ENCODE peak calls at places on chromosomes 16 and 17, in seven cellular contexts. One of them, this sample, is unnamed.
A peak's percentile ranks its signal among the peaks of the same experiment; 100 is the strongest.

GRCh38 chr17:10224592-10225195 is 26.3 kb upstream of the GAS7 start:
- DNase-seq in RWPE2: no peak
- DNase-seq in CD4-positive, CD25-positive, alpha-beta regulatory T cell: no peak
- DNase-seq in PC-9: no peak
- DNase-seq in mesendoderm: no peak
- DNase-seq in neuronal stem cell: no peak
- DNase-seq in cardiac muscle cell: no peak
- DNase-seq in this sample: no peak

GRCh38 chr17:44097110-44097810 is 26.2 kb downstream of the HDAC5 start:
- DNase-seq in neuronal stem cell: no peak
- DNase-seq in CD4-positive, CD25-positive, alpha-beta regulatory T cell: no peak
- DNase-seq in mesendoderm: no peak
- DNase-seq in PC-9: peak; percentile 65
- DNase-seq in RWPE2: no peak
- DNase-seq in cardiac muscle cell: no peak
- DNase-seq in this sample: no peak

GRCh38 chr16:66720766-66721165 is 24.2 kb upstream of the CMTM4 start:
- DNase-seq in cardiac muscle cell: no peak
- DNase-seq in CD4-positive, CD25-positive, alpha-beta regulatory T cell: no peak
- DNase-seq in PC-9: no peak
- DNase-seq in mesendoderm: no peak
- DNase-seq in RWPE2: no peak
- DNase-seq in neuronal stem cell: no peak
- DNase-seq in this sample: no peak

GRCh38 chr16:25007284-25007984 is 7.7 kb downstream of the ARHGAP17 start:
- DNase-seq in mesendoderm: no peak
- DNase-seq in RWPE2: no peak
- DNase-seq in CD4-positive, CD25-positive, alpha-beta regulatory T cell: no peak
- DNase-seq in PC-9: no peak
- DNase-seq in neuronal stem cell: no peak
- DNase-seq in cardiac muscle cell: no peak
- DNase-seq in this sample: no peak

GRCh38 chr17:39270923-39271322 is 45.2 kb upstream of the STAC2 start:
- DNase-seq in CD4-positive, CD25-positive, alpha-beta regulatory T cell: peak; percentile 5
- DNase-seq in RWPE2: no peak
- DNase-seq in mesendoderm: peak; percentile 32
- DNase-seq in cardiac muscle cell: no peak
- DNase-seq in neuronal stem cell: no peak
- DNase-seq in PC-9: no peak
- DNase-seq in this sample: no peak

GRCh38 chr17:77439382-77440013 is 298.7 kb downstream of the SEC14L1 start:
- DNase-seq in RWPE2: no peak
- DNase-seq in CD4-positive, CD25-positive, alpha-beta regulatory T cell: peak; percentile 31
- DNase-seq in neuronal stem cell: no peak
- DNase-seq in mesendoderm: no peak
- DNase-seq in cardiac muscle cell: no peak
- DNase-seq in PC-9: no peak
- DNase-seq in this sample: no peak

GRCh38 chr17:31919802-31920525 is 16.8 kb upstream of the SUZ12 start:
- DNase-seq in mesendoderm: no peak
- DNase-seq in RWPE2: no peak
- DNase-seq in cardiac muscle cell: no peak
- DNase-seq in CD4-positive, CD25-positive, alpha-beta regulatory T cell: peak; percentile 16
- DNase-seq in neuronal stem cell: no peak
- DNase-seq in PC-9: no peak
- DNase-seq in this sample: no peak

GRCh38 chr17:60435244-60436170 is 13.2 kb downstream of the CHCT1 start:
- DNase-seq in RWPE2: no peak
- DNase-seq in mesendoderm: peak; percentile 78
- DNase-seq in CD4-positive, CD25-positive, alpha-beta regulatory T cell: peak; percentile 63
- DNase-seq in cardiac muscle cell: peak; percentile 79
- DNase-seq in PC-9: peak; percentile 72
- DNase-seq in neuronal stem cell: peak; percentile 77
- DNase-seq in this sample: peak; percentile 48

GRCh38 chr17:59859444-59860025 is 33.2 kb downstream of the TUBD1 start:
- DNase-seq in neuronal stem cell: no peak
- DNase-seq in RWPE2: no peak
- DNase-seq in CD4-positive, CD25-positive, alpha-beta regulatory T cell: peak; percentile 80
- DNase-seq in cardiac muscle cell: no peak
- DNase-seq in PC-9: no peak
- DNase-seq in mesendoderm: no peak
- DNase-seq in this sample: no peak

GRCh38 chr16:9351440-9351839 is 260.0 kb downstream of the HAPSTR1 start:
- DNase-seq in PC-9: no peak
- DNase-seq in RWPE2: no peak
- DNase-seq in CD4-positive, CD25-positive, alpha-beta regulatory T cell: no peak
- DNase-seq in neuronal stem cell: no peak
- DNase-seq in cardiac muscle cell: no peak
- DNase-seq in mesendoderm: no peak
- DNase-seq in this sample: no peak

GRCh38 chr17:64036198-64036922 is 15.9 kb upstream of the ICAM2 start:
- DNase-seq in cardiac muscle cell: no peak
- DNase-seq in RWPE2: no peak
- DNase-seq in mesendoderm: peak; percentile 87
- DNase-seq in neuronal stem cell: no peak
- DNase-seq in PC-9: no peak
- DNase-seq in CD4-positive, CD25-positive, alpha-beta regulatory T cell: no peak
- DNase-seq in this sample: no peak

GRCh38 chr16:83835972-83836566 is 28.3 kb downstream of the HSBP1 start:
- DNase-seq in mesendoderm: no peak
- DNase-seq in cardiac muscle cell: no peak
- DNase-seq in neuronal stem cell: no peak
- DNase-seq in RWPE2: no peak
- DNase-seq in PC-9: peak; percentile 27
- DNase-seq in CD4-positive, CD25-positive, alpha-beta regulatory T cell: peak; percentile 55
- DNase-seq in this sample: no peak

GRCh38 chr16:79628501-79628975 is 28.0 kb upstream of the MAF start:
- DNase-seq in cardiac muscle cell: no peak
- DNase-seq in neuronal stem cell: no peak
- DNase-seq in mesendoderm: peak; percentile 21
- DNase-seq in CD4-positive, CD25-positive, alpha-beta regulatory T cell: peak; percentile 86
- DNase-seq in PC-9: peak; percentile 39
- DNase-seq in RWPE2: peak; percentile 88
- DNase-seq in this sample: no peak

GRCh38 chr16:70800306-70800705 is 652 bp downstream of the VAC14 start:
- DNase-seq in RWPE2: no peak
- DNase-seq in neuronal stem cell: no peak
- DNase-seq in cardiac muscle cell: no peak
- DNase-seq in CD4-positive, CD25-positive, alpha-beta regulatory T cell: peak; percentile 24
- DNase-seq in mesendoderm: no peak
- DNase-seq in PC-9: no peak
- DNase-seq in this sample: no peak

GRCh38 chr16:61391835-61392234 is 644.4 kb downstream of the CDH8 start:
- DNase-seq in neuronal stem cell: no peak
- DNase-seq in cardiac muscle cell: no peak
- DNase-seq in CD4-positive, CD25-positive, alpha-beta regulatory T cell: no peak
- DNase-seq in RWPE2: no peak
- DNase-seq in PC-9: no peak
- DNase-seq in mesendoderm: no peak
- DNase-seq in this sample: no peak

GRCh38 chr16:66070140-66070887 is 296.2 kb upstream of the CDH5 start:
- DNase-seq in cardiac muscle cell: peak; percentile 77
- DNase-seq in PC-9: no peak
- DNase-seq in RWPE2: no peak
- DNase-seq in CD4-positive, CD25-positive, alpha-beta regulatory T cell: no peak
- DNase-seq in neuronal stem cell: no peak
- DNase-seq in mesendoderm: no peak
- DNase-seq in this sample: no peak

GRCh38 chr17:17994271-17994670 is 21.6 kb downstream of the DRC3 start:
- DNase-seq in RWPE2: no peak
- DNase-seq in CD4-positive, CD25-positive, alpha-beta regulatory T cell: peak; percentile 29
- DNase-seq in PC-9: no peak
- DNase-seq in cardiac muscle cell: peak; percentile 62
- DNase-seq in mesendoderm: peak; percentile 84
- DNase-seq in neuronal stem cell: no peak
- DNase-seq in this sample: no peak

GRCh38 chr17:691423-691822 is 23.2 kb downstream of the VPS53 start:
- DNase-seq in mesendoderm: no peak
- DNase-seq in CD4-positive, CD25-positive, alpha-beta regulatory T cell: no peak
- DNase-seq in cardiac muscle cell: no peak
- DNase-seq in RWPE2: no peak
- DNase-seq in neuronal stem cell: no peak
- DNase-seq in PC-9: peak; percentile 88
- DNase-seq in this sample: no peak

GRCh38 chr16:64269756-64270155 is 852.1 kb downstream of the CDH11 start:
- DNase-seq in neuronal stem cell: no peak
- DNase-seq in CD4-positive, CD25-positive, alpha-beta regulatory T cell: no peak
- DNase-seq in RWPE2: no peak
- DNase-seq in PC-9: no peak
- DNase-seq in mesendoderm: no peak
- DNase-seq in cardiac muscle cell: no peak
- DNase-seq in this sample: no peak

GRCh38 chr16:89489731-89490385 is 503 bp downstream of the ANKRD11 start:
- DNase-seq in RWPE2: no peak
- DNase-seq in neuronal stem cell: no peak
- DNase-seq in cardiac muscle cell: no peak
- DNase-seq in CD4-positive, CD25-positive, alpha-beta regulatory T cell: no peak
- DNase-seq in mesendoderm: no peak
- DNase-seq in PC-9: no peak
- DNase-seq in this sample: no peak

GRCh38 chr17:15395091-15395490 is 53.7 kb upstream of the TEKT3 start:
- DNase-seq in RWPE2: no peak
- DNase-seq in mesendoderm: no peak
- DNase-seq in neuronal stem cell: no peak
- DNase-seq in cardiac muscle cell: no peak
- DNase-seq in CD4-positive, CD25-positive, alpha-beta regulatory T cell: no peak
- DNase-seq in PC-9: no peak
- DNase-seq in this sample: no peak

GRCh38 chr16:88017551-88018101 is 66.4 kb downstream of the BANP start:
- DNase-seq in RWPE2: no peak
- DNase-seq in CD4-positive, CD25-positive, alpha-beta regulatory T cell: no peak
- DNase-seq in mesendoderm: no peak
- DNase-seq in PC-9: no peak
- DNase-seq in cardiac muscle cell: no peak
- DNase-seq in neuronal stem cell: no peak
- DNase-seq in this sample: no peak

GRCh38 chr17:36938566-36939058 is 1.3 kb downstream of the LHX1 start:
- DNase-seq in PC-9: no peak
- DNase-seq in neuronal stem cell: no peak
- DNase-seq in cardiac muscle cell: no peak
- DNase-seq in mesendoderm: no peak
- DNase-seq in CD4-positive, CD25-positive, alpha-beta regulatory T cell: no peak
- DNase-seq in RWPE2: peak; percentile 38
- DNase-seq in this sample: no peak

GRCh38 chr17:27816946-27817345 is 16.6 kb upstream of the NOS2 start:
- DNase-seq in CD4-positive, CD25-positive, alpha-beta regulatory T cell: no peak
- DNase-seq in RWPE2: no peak
- DNase-seq in cardiac muscle cell: no peak
- DNase-seq in neuronal stem cell: no peak
- DNase-seq in mesendoderm: no peak
- DNase-seq in PC-9: no peak
- DNase-seq in this sample: no peak

GRCh38 chr17:81203136-81203535 is 19.6 kb downstream of the CEP131 start:
- DNase-seq in mesendoderm: no peak
- DNase-seq in neuronal stem cell: no peak
- DNase-seq in cardiac muscle cell: no peak
- DNase-seq in PC-9: no peak
- DNase-seq in CD4-positive, CD25-positive, alpha-beta regulatory T cell: no peak
- DNase-seq in RWPE2: no peak
- DNase-seq in this sample: no peak

DNA sequence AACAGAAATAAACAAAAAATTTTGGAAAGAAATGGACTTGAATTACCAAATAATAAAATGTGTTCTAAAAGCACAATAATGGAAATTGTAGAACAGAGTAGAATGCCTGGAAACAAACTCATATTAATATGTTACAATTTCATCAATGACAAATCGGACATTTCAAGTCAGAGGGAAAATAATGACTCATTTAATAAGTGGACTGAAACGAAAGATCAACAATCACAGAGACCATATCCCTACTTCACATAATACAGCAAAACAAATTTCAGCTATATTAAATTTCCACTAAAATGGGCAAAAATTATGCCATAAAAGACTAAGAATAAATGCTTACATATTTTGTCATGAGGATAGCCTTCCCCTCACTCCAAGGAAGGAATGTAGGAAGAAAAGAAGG is 25.7 kb downstream of the CDYL2 start:
- DNase-seq in mesendoderm: no peak
- DNase-seq in cardiac muscle cell: no peak
- DNase-seq in PC-9: no peak
- DNase-seq in CD4-positive, CD25-positive, alpha-beta regulatory T cell: no peak
- DNase-seq in RWPE2: no peak
- DNase-seq in neuronal stem cell: no peak
- DNase-seq in this sample: no peak
- H3K27me3 ChIP-seq in mesendoderm: no peaks in the 10 kb centered on the region
- H3K27me3 ChIP-seq in cardiac muscle cell: no peaks in the 10 kb centered on the region
- H3K27me3 ChIP-seq in PC-9: no peaks in the 10 kb centered on the region
- H3K27me3 ChIP-seq in CD4-positive, CD25-positive, alpha-beta regulatory T cell: no peaks in the 10 kb centered on the region
- H3K27me3 ChIP-seq in RWPE2: no peaks in the 10 kb centered on the region
- H3K27me3 ChIP-seq in neuronal stem cell: no peaks in the 10 kb centered on the region
- H3K27me3 ChIP-seq in this sample: no peaks in the 10 kb centered on the region

GRCh38 chr17:6782244-6782643 is 6.2 kb downstream of the FBXO39 start:
- DNase-seq in PC-9: peak; percentile 12
- DNase-seq in cardiac muscle cell: no peak
- DNase-seq in mesendoderm: no peak
- DNase-seq in RWPE2: no peak
- DNase-seq in CD4-positive, CD25-positive, alpha-beta regulatory T cell: no peak
- DNase-seq in neuronal stem cell: no peak
- DNase-seq in this sample: no peak
- H3K27me3 ChIP-seq in PC-9: no peaks in the 10 kb centered on the region
- H3K27me3 ChIP-seq in cardiac muscle cell: peaks cover 40% of the 10 kb centered on the region
- H3K27me3 ChIP-seq in mesendoderm: no peaks in the 10 kb centered on the region
- H3K27me3 ChIP-seq in RWPE2: no peaks in the 10 kb centered on the region
- H3K27me3 ChIP-seq in CD4-positive, CD25-positive, alpha-beta regulatory T cell: peaks cover 35% of the 10 kb centered on the region
- H3K27me3 ChIP-seq in neuronal stem cell: peaks cover 7% of the 10 kb centered on the region
- H3K27me3 ChIP-seq in this sample: peaks cover 23% of the 10 kb centered on the region

GRCh38 chr17:14296511-14296910 is 4.4 kb upstream of the HS3ST3B1 start:
- DNase-seq in PC-9: no peak
- DNase-seq in mesendoderm: no peak
- DNase-seq in CD4-positive, CD25-positive, alpha-beta regulatory T cell: no peak
- DNase-seq in neuronal stem cell: no peak
- DNase-seq in RWPE2: no peak
- DNase-seq in cardiac muscle cell: no peak
- DNase-seq in this sample: no peak
- H3K27me3 ChIP-seq in PC-9: peaks cover 18% of the 10 kb centered on the region
- H3K27me3 ChIP-seq in mesendoderm: peaks cover 23% of the 10 kb centered on the region
- H3K27me3 ChIP-seq in CD4-positive, CD25-positive, alpha-beta regulatory T cell: peaks cover 27% of the 10 kb centered on the region
- H3K27me3 ChIP-seq in neuronal stem cell: peaks cover 45% of the 10 kb centered on the region
- H3K27me3 ChIP-seq in RWPE2: peaks cover 56% of the 10 kb centered on the region
- H3K27me3 ChIP-seq in cardiac muscle cell: peaks cover 74% of the 10 kb centered on the region
- H3K27me3 ChIP-seq in this sample: peaks cover 50% of the 10 kb centered on the region

GRCh38 chr16:1794908-1795666 is 1.6 kb upstream of the IGFALS start:
- DNase-seq in cardiac muscle cell: no peak
- DNase-seq in PC-9: no peak
- DNase-seq in mesendoderm: no peak
- DNase-seq in RWPE2: no peak
- DNase-seq in CD4-positive, CD25-positive, alpha-beta regulatory T cell: no peak
- DNase-seq in neuronal stem cell: no peak
- DNase-seq in this sample: no peak
- H3K27me3 ChIP-seq in cardiac muscle cell: no peaks in the 10 kb centered on the region
- H3K27me3 ChIP-seq in PC-9: no peaks in the 10 kb centered on the region
- H3K27me3 ChIP-seq in mesendoderm: no peaks in the 10 kb centered on the region
- H3K27me3 ChIP-seq in RWPE2: no peaks in the 10 kb centered on the region
- H3K27me3 ChIP-seq in CD4-positive, CD25-positive, alpha-beta regulatory T cell: no peaks in the 10 kb centered on the region
- H3K27me3 ChIP-seq in neuronal stem cell: no peaks in the 10 kb centered on the region
- H3K27me3 ChIP-seq in this sample: no peaks in the 10 kb centered on the region

GRCh38 chr16:3036726-3037315 is at the start of gene BICDL2:
- DNase-seq in PC-9: no peak
- DNase-seq in RWPE2: no peak
- DNase-seq in CD4-positive, CD25-positive, alpha-beta regulatory T cell: no peak
- DNase-seq in neuronal stem cell: no peak
- DNase-seq in mesendoderm: no peak
- DNase-seq in cardiac muscle cell: no peak
- DNase-seq in this sample: no peak
- H3K27me3 ChIP-seq in PC-9: no peaks in the 10 kb centered on the region
- H3K27me3 ChIP-seq in RWPE2: peaks cover 33% of the 10 kb centered on the region
- H3K27me3 ChIP-seq in CD4-positive, CD25-positive, alpha-beta regulatory T cell: peaks cover 44% of the 10 kb centered on the region
- H3K27me3 ChIP-seq in neuronal stem cell: peaks cover 61% of the 10 kb centered on the region
- H3K27me3 ChIP-seq in mesendoderm: no peaks in the 10 kb centered on the region
- H3K27me3 ChIP-seq in cardiac muscle cell: peaks cover 90% of the 10 kb centered on the region
- H3K27me3 ChIP-seq in this sample: peaks cover 82% of the 10 kb centered on the region

This sample was measured in CD4-positive, alpha-beta T cell.